ENCODE peak calls at places on chromosomes 3 and 15, in four cellular contexts. C is SK-N-SH; M is CD8-positive, alpha-beta T cell; X is activated CD8-positive, alpha-beta memory T cell treated with anti-CD3 and anti-CD28 coated beads, Interleukin-2, amount 50 U/mL, for 4 hours. U is an unnamed sample.

GRCh38 chr3:135576786-135577185 is 388.7 kb upstream of the PPP2R3A start:
- DNase-seq in C (no peak), M (no peak), X (no peak), U (no peak)

GRCh38 chr15:71753346-71753745 is 57.0 kb upstream of the NR2E3 start:
- DNase-seq in C (no peak), M (no peak), X (no peak), U (no peak)

GRCh38 chr3:179981646-179982045 is 55.1 kb downstream of the PEX5L start:
- DNase-seq in C (no peak), M (no peak), X (no peak), U (no peak)

GRCh38 chr3:47799733-47800132 is 3.2 kb upstream of the DHX30 start:
- DNase-seq in C (no peak), M (no peak), X (no peak), U (peak; percentile 20)

GRCh38 chr15:39172380-39173281 is 408.2 kb upstream of the THBS1 start:
- DNase-seq in C (no peak), M (no peak), X (no peak), U (no peak)

GRCh38 chr3:87127286-87127685 is 99.8 kb upstream of the CHMP2B start:
- DNase-seq in C (no peak), M (no peak), X (no peak), U (no peak)

GRCh38 chr3:69240651-69241578 is 118.5 kb upstream of the LMOD3 start:
- DNase-seq in C (no peak), M (no peak), X (no peak), U (no peak)

GRCh38 chr3:58626841-58627579 is 39.6 kb downstream of the FAM3D start:
- DNase-seq in C (no peak), M (no peak), X (no peak), U (no peak)

GRCh38 chr3:11393401-11393800 is 121.2 kb downstream of the ATG7 start:
- DNase-seq in C (no peak), M (no peak), X (no peak), U (no peak)

GRCh38 chr3:55690746-55691540 is 203.8 kb upstream of the WNT5A start:
- DNase-seq in C (no peak), M (no peak), X (no peak), U (no peak)

GRCh38 chr15:40282144-40282869 is 557 bp downstream of the ANKRD63 start:
- DNase-seq in C (peak; percentile 86), M (peak; percentile 46), X (peak; percentile 53), U (peak; percentile 77)

GRCh38 chr3:136197159-136197715 is 1.1 kb upstream of the MSL2 start:
- DNase-seq in C (no peak), M (no peak), X (no peak), U (no peak)

GRCh38 chr3:18556503-18556902 is 131.4 kb upstream of the SATB1 start:
- DNase-seq in C (no peak), M (peak; percentile 77), X (peak; percentile 63), U (peak; percentile 26)

GRCh38 chr15:88900309-88900981 is 5.1 kb upstream of the HAPLN3 start:
- DNase-seq in C (no peak), M (no peak), X (no peak), U (no peak)

GRCh38 chr3:120177151-120177550 is 82.9 kb upstream of the GSK3B start:
- DNase-seq in C (peak; percentile 22), M (no peak), X (no peak), U (no peak)

GRCh38 chr3:88291516-88291915 is 141.8 kb downstream of the C3orf38 start:
- DNase-seq in C (no peak), M (no peak), X (no peak), U (no peak)

GRCh38 chr3:179969525-179969924 is 67.2 kb downstream of the PEX5L start:
- DNase-seq in C (no peak), M (no peak), X (no peak), U (peak; percentile 16)

GRCh38 chr15:40857601-40858351 is 13.9 kb downstream of the SPINT1 start:
- DNase-seq in C (peak; percentile 91), M (peak; percentile 71), X (peak; percentile 80), U (peak; percentile 80)

GRCh38 chr3:55454611-55455010 is 32.5 kb downstream of the WNT5A start:
- DNase-seq in C (no peak), M (no peak), X (no peak), U (no peak)

GRCh38 chr15:89647191-89647851 is 7.9 kb downstream of the KIF7 start:
- DNase-seq in C (peak; percentile 94), M (no peak), X (peak; percentile 62), U (peak; percentile 69)